ENCODE peak calls at places on chromosomes 11 and 22, in four cellular contexts. R is activated T-cell treated with anti-CD3 and anti-CD28 coated beads for 48 hours, H is mucosa of gallbladder, Y is neural progenitor cell. A is an unnamed sample.

GRCh38 chr11:83922318-83922717 is 636.2 kb upstream of the CCDC90B start:
- DNase-seq in R (no peak), H (no peak), Y (no peak), A (no peak)

GRCh38 chr22:43346521-43346929 is 3.4 kb upstream of the SCUBE1 start:
- DNase-seq in R (peak; percentile 56), H (peak; percentile 51), Y (peak; percentile 78), A (peak; percentile 50)

GRCh38 chr22:19178065-19178658 is 374 bp downstream of the SLC25A1 start:
- DNase-seq in R (no peak), H (peak; percentile 27), Y (peak; percentile 83), A (peak; percentile 79)

GRCh38 chr11:95925011-95925410 is 1.1 kb upstream of the MTMR2 start:
- DNase-seq in R (no peak), H (no peak), Y (peak; percentile 4), A (peak; percentile 61)

GRCh38 chr11:5117588-5117987 is 20.6 kb downstream of the OR52A5 start:
- DNase-seq in R (no peak), H (no peak), Y (no peak), A (no peak)

GRCh38 chr22:38219644-38220043 is 17.9 kb downstream of the MAFF start:
- DNase-seq in R (no peak), H (no peak), Y (no peak), A (no peak)

GRCh38 chr11:120832609-120833221 is 191.2 kb upstream of the TBCEL start:
- DNase-seq in R (no peak), H (no peak), Y (peak; percentile 68), A (no peak)

GRCh38 chr22:37176464-37177061 is 11.5 kb downstream of the C1QTNF6 start:
- DNase-seq in R (no peak), H (peak; percentile 58), Y (no peak), A (peak; percentile 38)

GRCh38 chr22:43099095-43099494 is 9.9 kb upstream of the TTLL1 start:
- DNase-seq in R (no peak), H (no peak), Y (no peak), A (no peak)